ENCODE peak calls at places on chromosomes 2 and 18, in four cellular contexts. One of them, this sample, is unnamed.

GRCh38 chr2:31263636-31264190 is 29.8 kb downstream of the EHD3 start:
- DNase-seq in GM12891: no peak
- DNase-seq in HepG2: no peak
- DNase-seq in breast epithelium: no peak
- DNase-seq in this sample: no peak

GRCh38 chr2:25294573-25295462 is 46.9 kb downstream of the DNMT3A start:
- DNase-seq in GM12891: peak; percentile 87
- DNase-seq in HepG2: no peak
- DNase-seq in breast epithelium: peak; percentile 61
- DNase-seq in this sample: peak; percentile 92

GRCh38 chr2:37797081-37797480 is 125.6 kb upstream of the CDC42EP3 start:
- DNase-seq in GM12891: no peak
- DNase-seq in HepG2: no peak
- DNase-seq in breast epithelium: no peak
- DNase-seq in this sample: no peak

GRCh38 chr2:10346929-10347558 is 44.3 kb downstream of the HPCAL1 start:
- DNase-seq in GM12891: no peak
- DNase-seq in HepG2: no peak
- DNase-seq in breast epithelium: no peak
- DNase-seq in this sample: no peak

GRCh38 chr2:62895632-62896009 is 155.0 kb upstream of the OTX1 start:
- DNase-seq in GM12891: no peak
- DNase-seq in HepG2: no peak
- DNase-seq in breast epithelium: no peak
- DNase-seq in this sample: no peak

GRCh38 chr2:68251187-68251854 is 1.0 kb downstream of the PPP3R1 start:
- DNase-seq in GM12891: peak; percentile 20
- DNase-seq in HepG2: peak; percentile 84
- DNase-seq in breast epithelium: peak; percentile 76
- DNase-seq in this sample: peak; percentile 37

GRCh38 chr2:133411857-133412256 is 156.4 kb downstream of the NCKAP5 start:
- DNase-seq in GM12891: no peak
- DNase-seq in HepG2: no peak
- DNase-seq in breast epithelium: no peak
- DNase-seq in this sample: no peak

GRCh38 chr2:1883476-1883875 is 139.2 kb upstream of the PXDN start:
- DNase-seq in GM12891: no peak
- DNase-seq in HepG2: no peak
- DNase-seq in breast epithelium: no peak
- DNase-seq in this sample: no peak

GRCh38 chr2:236083934-236084333 is 84.3 kb downstream of the GBX2 start:
- DNase-seq in GM12891: no peak
- DNase-seq in HepG2: no peak
- DNase-seq in breast epithelium: no peak
- DNase-seq in this sample: no peak

GRCh38 chr2:99386011-99386410 is 48.8 kb downstream of the EIF5B start:
- DNase-seq in GM12891: no peak
- DNase-seq in HepG2: no peak
- DNase-seq in breast epithelium: no peak
- DNase-seq in this sample: no peak

GRCh38 chr2:112601754-112602153 is 17.3 kb downstream of the CHCHD5 start:
- DNase-seq in GM12891: no peak
- DNase-seq in HepG2: no peak
- DNase-seq in breast epithelium: no peak
- DNase-seq in this sample: no peak

GRCh38 chr18:69580107-69580506 is 179.4 kb downstream of the DOK6 start:
- DNase-seq in GM12891: no peak
- DNase-seq in HepG2: peak; percentile 1
- DNase-seq in breast epithelium: no peak
- DNase-seq in this sample: no peak

GRCh38 chr2:101704046-101704466 is 6.5 kb downstream of the MAP4K4 start:
- DNase-seq in GM12891: no peak
- DNase-seq in HepG2: no peak
- DNase-seq in breast epithelium: no peak
- DNase-seq in this sample: no peak

GRCh38 chr2:149490296-149490695 is 97.3 kb downstream of the MMADHC start:
- DNase-seq in GM12891: no peak
- DNase-seq in HepG2: no peak
- DNase-seq in breast epithelium: no peak
- DNase-seq in this sample: no peak

GRCh38 chr18:77103991-77104521 is 28.5 kb downstream of the MBP start:
- DNase-seq in GM12891: no peak
- DNase-seq in HepG2: no peak
- DNase-seq in breast epithelium: no peak
- DNase-seq in this sample: no peak

GRCh38 chr18:61606068-61606660 is 272.9 kb downstream of the CDH20 start:
- DNase-seq in GM12891: no peak
- DNase-seq in HepG2: no peak
- DNase-seq in breast epithelium: no peak
- DNase-seq in this sample: no peak

GRCh38 chr18:61609131-61609530 is 275.9 kb downstream of the CDH20 start:
- DNase-seq in GM12891: no peak
- DNase-seq in HepG2: no peak
- DNase-seq in breast epithelium: no peak
- DNase-seq in this sample: no peak

GRCh38 chr18:61608306-61608705 is 275.1 kb downstream of the CDH20 start:
- DNase-seq in GM12891: no peak
- DNase-seq in HepG2: no peak
- DNase-seq in breast epithelium: no peak
- DNase-seq in this sample: no peak

GRCh38 chr18:61605376-61606067 is 272.3 kb downstream of the CDH20 start:
- DNase-seq in GM12891: no peak
- DNase-seq in HepG2: no peak
- DNase-seq in breast epithelium: no peak
- DNase-seq in this sample: no peak

DNA sequence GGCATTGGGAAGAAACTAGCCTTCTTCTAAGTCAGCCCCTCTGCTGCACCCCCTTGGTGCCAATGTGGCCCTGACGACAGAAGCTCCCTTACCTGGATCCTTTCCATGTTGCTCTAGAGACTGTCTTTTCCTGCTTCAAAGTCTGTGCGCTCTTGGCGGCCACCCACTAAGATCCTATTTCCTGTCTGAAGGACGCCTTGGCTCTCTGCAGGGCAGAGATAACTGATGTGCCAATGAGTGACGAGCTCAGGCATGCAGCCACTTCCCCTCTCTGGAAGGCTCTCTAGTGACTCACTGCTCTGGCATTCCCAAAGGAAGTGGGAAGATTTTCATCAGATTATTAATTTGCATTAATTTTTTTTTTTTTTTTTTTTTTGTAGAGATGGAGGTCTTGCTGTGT is 273.5 kb downstream of the CDH20 start:
- DNase-seq in GM12891: no peak
- DNase-seq in HepG2: no peak
- DNase-seq in breast epithelium: peak; percentile 65
- DNase-seq in this sample: no peak
- TF ChIP-seq POLR2AphosphoS5 in GM12891: no peak
- TF ChIP-seq POLR2AphosphoS5 in HepG2: no peak
- TF ChIP-seq POLR2AphosphoS5 in breast epithelium: peak; percentile 63
- TF ChIP-seq POLR2AphosphoS5 in this sample: no peak

GRCh38 chr2:85445316-85446295 is 27.1 kb downstream of the SH2D6 start:
- DNase-seq in GM12891: no peak
- DNase-seq in HepG2: no peak
- DNase-seq in breast epithelium: no peak
- DNase-seq in this sample: no peak
- TF ChIP-seq POLR2AphosphoS5 in GM12891: no peak
- TF ChIP-seq POLR2AphosphoS5 in HepG2: no peak
- TF ChIP-seq POLR2AphosphoS5 in breast epithelium: no peak
- TF ChIP-seq POLR2AphosphoS5 in this sample: no peak

GRCh38 chr2:160482673-160483072 is 10.9 kb downstream of the RBMS1 start:
- DNase-seq in GM12891: no peak
- DNase-seq in HepG2: no peak
- DNase-seq in breast epithelium: no peak
- DNase-seq in this sample: no peak

GRCh38 chr2:160486341-160486740 is 7.3 kb downstream of the RBMS1 start:
- DNase-seq in GM12891: no peak
- DNase-seq in HepG2: no peak
- DNase-seq in breast epithelium: no peak
- DNase-seq in this sample: no peak

GRCh38 chr2:160479269-160479668 is 14.3 kb downstream of the RBMS1 start:
- DNase-seq in GM12891: no peak
- DNase-seq in HepG2: no peak
- DNase-seq in breast epithelium: no peak
- DNase-seq in this sample: no peak

GRCh38 chr2:160489096-160489495 is 4.5 kb downstream of the RBMS1 start:
- DNase-seq in GM12891: no peak
- DNase-seq in HepG2: no peak
- DNase-seq in breast epithelium: no peak
- DNase-seq in this sample: no peak

GRCh38 chr2:160484859-160485520 is 8.6 kb downstream of the RBMS1 start:
- DNase-seq in GM12891: no peak
- DNase-seq in HepG2: no peak
- DNase-seq in breast epithelium: no peak
- DNase-seq in this sample: no peak
- TF ChIP-seq POLR2AphosphoS5 in GM12891: no peak
- TF ChIP-seq POLR2AphosphoS5 in HepG2: no peak
- TF ChIP-seq POLR2AphosphoS5 in breast epithelium: no peak
- TF ChIP-seq POLR2AphosphoS5 in this sample: no peak

GRCh38 chr18:22223263-22223960 is 54.0 kb downstream of the GATA6 start:
- DNase-seq in GM12891: no peak
- DNase-seq in HepG2: peak; percentile 36
- DNase-seq in breast epithelium: peak; percentile 90
- DNase-seq in this sample: no peak
- TF ChIP-seq POLR2AphosphoS5 in GM12891: no peak
- TF ChIP-seq POLR2AphosphoS5 in HepG2: no peak
- TF ChIP-seq POLR2AphosphoS5 in breast epithelium: peak; percentile 42
- TF ChIP-seq POLR2AphosphoS5 in this sample: no peak

GRCh38 chr2:145126146-145126545 is 606.2 kb upstream of the ZEB2 start:
- DNase-seq in GM12891: no peak
- DNase-seq in HepG2: no peak
- DNase-seq in breast epithelium: no peak
- DNase-seq in this sample: no peak

GRCh38 chr2:145119225-145119624 is 599.3 kb upstream of the ZEB2 start:
- DNase-seq in GM12891: no peak
- DNase-seq in HepG2: no peak
- DNase-seq in breast epithelium: no peak
- DNase-seq in this sample: no peak

DNA sequence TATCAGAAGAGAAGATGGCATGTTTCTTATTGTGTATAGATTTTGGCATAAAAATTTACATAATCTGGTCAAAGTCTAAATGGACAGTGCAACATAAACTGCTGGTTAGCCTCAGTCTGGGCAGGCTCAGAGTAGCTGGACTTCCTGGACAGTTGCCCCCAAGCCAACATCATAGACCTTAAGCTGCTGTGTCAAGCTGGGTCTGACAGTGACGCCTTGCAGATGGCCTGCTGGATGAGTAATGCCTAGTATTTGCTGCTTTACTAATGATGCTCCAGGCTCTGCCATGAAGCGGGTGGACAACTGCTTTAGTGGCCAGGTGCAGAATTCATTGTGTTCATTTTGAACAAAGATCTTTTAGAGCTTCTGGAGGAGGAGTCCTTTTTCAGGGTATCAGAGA is 603.7 kb upstream of the ZEB2 start:
- DNase-seq in GM12891: no peak
- DNase-seq in HepG2: no peak
- DNase-seq in breast epithelium: no peak
- DNase-seq in this sample: no peak
- TF ChIP-seq POLR2AphosphoS5 in GM12891: no peak
- TF ChIP-seq POLR2AphosphoS5 in HepG2: no peak
- TF ChIP-seq POLR2AphosphoS5 in breast epithelium: no peak
- TF ChIP-seq POLR2AphosphoS5 in this sample: no peak

DNA sequence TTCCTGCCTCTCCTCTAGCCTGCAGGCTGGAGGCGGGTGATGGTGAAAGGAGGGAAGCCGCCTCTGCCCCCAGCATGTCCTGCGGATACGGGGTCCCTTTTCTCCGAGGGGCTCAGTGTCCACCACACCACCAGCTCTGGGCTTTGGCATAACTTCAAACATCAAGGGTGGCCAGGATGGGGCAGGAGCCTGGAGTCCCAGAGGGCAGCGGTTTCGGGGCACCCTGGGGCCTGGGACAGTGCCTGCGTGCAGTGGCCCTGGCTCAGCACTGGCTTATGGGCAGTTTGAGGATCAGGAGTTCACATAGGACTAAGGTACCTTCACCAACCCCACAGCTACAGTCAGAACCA is 85.5 kb upstream of the GPC1 start:
- DNase-seq in GM12891: no peak
- DNase-seq in HepG2: no peak
- DNase-seq in breast epithelium: no peak
- DNase-seq in this sample: no peak
- TF ChIP-seq POLR2AphosphoS5 in GM12891: no peak
- TF ChIP-seq POLR2AphosphoS5 in HepG2: no peak
- TF ChIP-seq POLR2AphosphoS5 in breast epithelium: no peak
- TF ChIP-seq POLR2AphosphoS5 in this sample: no peak

DNA sequence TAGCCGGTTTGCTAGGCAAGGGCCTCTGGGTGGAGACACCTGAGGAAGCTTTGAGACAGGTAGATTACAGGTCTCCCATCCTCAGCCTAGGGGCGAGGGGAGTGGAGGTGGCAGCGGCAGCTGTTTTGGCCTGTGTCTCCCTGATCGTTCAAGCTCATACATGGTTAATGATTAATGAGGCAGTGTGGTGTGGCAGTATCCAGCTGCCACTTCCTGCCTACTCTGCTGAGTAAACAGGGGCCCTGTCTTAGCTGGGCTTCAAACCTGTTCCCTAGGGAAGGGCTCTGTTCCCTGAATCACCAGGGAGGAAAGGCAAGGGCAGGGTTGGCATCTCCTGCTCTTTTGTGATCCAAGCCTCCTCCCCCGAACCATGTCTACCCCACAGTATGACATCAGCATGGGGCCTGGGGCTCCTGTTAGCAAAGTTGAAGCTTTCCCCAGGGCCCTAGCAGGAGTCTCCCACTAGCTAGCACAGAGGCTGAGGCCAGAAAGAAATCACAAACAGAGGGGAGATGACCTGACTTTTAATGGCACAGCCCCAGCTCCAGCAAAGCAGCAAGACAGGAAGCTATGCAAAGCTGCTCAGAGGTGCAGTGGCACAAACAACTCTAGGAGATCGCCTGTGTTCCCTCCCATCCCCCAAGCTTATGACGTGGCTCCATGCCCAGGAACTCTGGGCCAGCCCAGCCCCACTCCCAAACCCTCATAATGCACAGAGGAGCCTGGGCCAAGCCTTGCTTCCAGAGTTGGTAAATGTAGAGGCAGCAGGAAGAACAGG is 3.7 kb upstream of the TUBA4B start:
- DNase-seq in GM12891: no peak
- DNase-seq in HepG2: peak; percentile 96
- DNase-seq in breast epithelium: peak; percentile 89
- DNase-seq in this sample: no peak
- TF ChIP-seq POLR2AphosphoS5 in GM12891: no peak
- TF ChIP-seq POLR2AphosphoS5 in HepG2: peak; percentile 67
- TF ChIP-seq POLR2AphosphoS5 in breast epithelium: peak; percentile 62
- TF ChIP-seq POLR2AphosphoS5 in this sample: peak; percentile 38

GRCh38 chr2:173964565-173965371 is 405 bp downstream of the SP3 start:
- DNase-seq in GM12891: peak; percentile 46
- DNase-seq in HepG2: peak; percentile 81
- DNase-seq in breast epithelium: peak; percentile 90
- DNase-seq in this sample: peak; percentile 51
- TF ChIP-seq POLR2AphosphoS5 in GM12891: peak; percentile 75
- TF ChIP-seq POLR2AphosphoS5 in HepG2: peak; percentile 88
- TF ChIP-seq POLR2AphosphoS5 in breast epithelium: no peak
- TF ChIP-seq POLR2AphosphoS5 in this sample: peak; percentile 66

GRCh38 chr2:216219866-216220265 is 110.7 kb downstream of the XRCC5 start:
- DNase-seq in GM12891: no peak
- DNase-seq in HepG2: no peak
- DNase-seq in breast epithelium: no peak
- DNase-seq in this sample: no peak
- TF ChIP-seq POLR2AphosphoS5 in GM12891: no peak
- TF ChIP-seq POLR2AphosphoS5 in HepG2: no peak
- TF ChIP-seq POLR2AphosphoS5 in breast epithelium: no peak
- TF ChIP-seq POLR2AphosphoS5 in this sample: no peak